ENCODE peak calls at places on chromosome 16, in nine cellular contexts. K is GM19239; G is stimulated activated CD4-positive, alpha-beta T cell treated with anti-CD3 and anti-CD28 coated beads, Interleukin-4, amount 100 ng/mL, for 48 hours; R is H9; Y is globus pallidus; Q is NCI-H460; B is activated CD8-positive, alpha-beta T cell treated with anti-CD3 and anti-CD28 coated beads, Interleukin-2, amount 10 ng/mL, durations not matched to agents 7 days and 5 days; D is stimulated activated CD8-positive, alpha-beta memory T cell treated with anti-CD3 and anti-CD28 coated beads, Interleukin-15, amount 100 ng/mL, for 24 hours; J is EH. V is an unnamed sample.
A peak's percentile ranks its signal among the peaks of the same experiment; 100 is the strongest.

GRCh38 chr16:81478876-81479496 is 34.4 kb downstream of the CMIP start:
- DNase-seq in R (no peak), D (no peak), Q (no peak), Y (peak; percentile 65), G (no peak), K (peak; percentile 62), J (no peak), B (no peak), V (no peak)

GRCh38 chr16:49513040-49513439 is 139.4 kb downstream of the C16orf78 start:
- DNase-seq in D (no peak), J (no peak), R (peak; percentile 64), K (peak; percentile 23), G (no peak), Y (no peak), Q (no peak), B (no peak), V (no peak)

GRCh38 chr16:85211247-85211910 is 99.1 kb upstream of the CIBAR2 start:
- DNase-seq in B (no peak), J (peak; percentile 92), G (no peak), R (no peak), Y (no peak), D (no peak), K (no peak), Q (no peak), V (no peak)

GRCh38 chr16:4904108-4904941 is 32.6 kb downstream of the PPL start:
- DNase-seq in K (no peak), Y (no peak), J (no peak), Q (no peak), D (no peak), B (no peak), G (no peak), R (no peak), V (no peak)

GRCh38 chr16:47927330-47927729 is 228.5 kb downstream of the ABCC12 start:
- DNase-seq in J (peak; percentile 13), R (no peak), Y (no peak), B (no peak), D (no peak), Q (no peak), G (no peak), K (no peak), V (no peak)

GRCh38 chr16:56912746-56913703 is 18.9 kb upstream of the HERPUD1 start:
- DNase-seq in D (no peak), J (peak; percentile 90), Y (no peak), Q (no peak), B (no peak), K (no peak), R (no peak), G (no peak), V (no peak)

GRCh38 chr16:17277981-17278381 is 192.8 kb downstream of the XYLT1 start:
- DNase-seq in K (no peak), J (no peak), Q (no peak), G (no peak), D (no peak), R (peak; percentile 67), Y (no peak), B (no peak), V (no peak)

GRCh38 chr16:57840833-57841232 is 38.5 kb upstream of the KIFC3 start:
- DNase-seq in K (no peak), R (no peak), D (no peak), G (no peak), J (no peak), Q (no peak), B (no peak), Y (no peak), V (no peak)

GRCh38 chr16:85712841-85713240 is 24.1 kb upstream of the GINS2 start:
- DNase-seq in J (no peak), B (no peak), G (no peak), Q (no peak), D (no peak), K (no peak), R (no peak), Y (no peak), V (no peak)

GRCh38 chr16:29940656-29941055 is 14.6 kb upstream of the KCTD13 start:
- DNase-seq in Y (no peak), G (no peak), B (no peak), R (no peak), D (no peak), K (no peak), J (no peak), Q (no peak), V (no peak)

GRCh38 chr16:62254847-62255246 is 218.6 kb upstream of the CDH8 start:
- DNase-seq in R (no peak), J (no peak), B (no peak), Q (no peak), Y (no peak), K (no peak), G (no peak), D (no peak), V (no peak)

GRCh38 chr16:1296688-1297412 is 12.6 kb upstream of the UBE2I start:
- DNase-seq in Y (no peak), K (no peak), J (peak; percentile 66), B (peak; percentile 24), R (no peak), D (no peak), Q (peak; percentile 13), G (no peak), V (no peak)

GRCh38 chr16:5042574-5043171 is 8.9 kb upstream of the NAGPA start:
- DNase-seq in Y (no peak), D (no peak), K (no peak), B (no peak), R (no peak), Q (peak; percentile 27), G (no peak), J (peak; percentile 49), V (no peak)

GRCh38 chr16:2151188-2152091 is 3.0 kb downstream of the RAB26 start:
- DNase-seq in K (no peak), D (no peak), Q (no peak), B (no peak), G (no peak), R (peak; percentile 77), Y (no peak), J (peak; percentile 9), V (no peak)

GRCh38 chr16:704552-705380 is 835 bp downstream of the FBXL16 start:
- DNase-seq in R (no peak), J (no peak), K (no peak), Y (no peak), D (no peak), B (no peak), Q (no peak), G (no peak), V (no peak)

GRCh38 chr16:28139530-28139929 is 72.2 kb downstream of the XPO6 start:
- DNase-seq in R (no peak), G (no peak), K (no peak), Y (no peak), B (peak; percentile 58), J (no peak), D (no peak), Q (no peak), V (no peak)

GRCh38 chr16:66387817-66388332 is 21.4 kb downstream of the CDH5 start:
- DNase-seq in Q (no peak), B (no peak), J (no peak), D (no peak), Y (no peak), K (no peak), R (no peak), G (no peak), V (no peak)

GRCh38 chr16:84842516-84843148 is 22.8 kb downstream of the CRISPLD2 start:
- DNase-seq in D (no peak), B (no peak), Y (no peak), G (no peak), J (no peak), R (no peak), K (no peak), Q (no peak), V (no peak)

GRCh38 chr16:84507011-84507982 is 2.8 kb upstream of the MEAK7 start:
- DNase-seq in B (peak; percentile 53), G (no peak), J (no peak), Q (no peak), Y (no peak), R (no peak), K (no peak), D (no peak), V (no peak)

GRCh38 chr16:48236286-48236685 is 7.8 kb upstream of the LONP2 start:
- DNase-seq in Q (no peak), D (no peak), G (no peak), K (no peak), R (no peak), J (no peak), Y (no peak), B (no peak), V (no peak)

GRCh38 chr16:549544-550263 is 10.5 kb upstream of the PRR35 start:
- DNase-seq in G (no peak), Y (no peak), D (no peak), Q (no peak), R (peak; percentile 72), B (no peak), J (no peak), K (no peak), V (no peak)

GRCh38 chr16:74450236-74450635 is 29.0 kb upstream of the CLEC18B start:
- DNase-seq in J (peak; percentile 21), D (no peak), Y (no peak), Q (no peak), R (no peak), G (no peak), K (no peak), B (no peak), V (no peak)

GRCh38 chr16:2779151-2779920 is 2.3 kb upstream of the ELOB start:
- DNase-seq in B (no peak), J (no peak), Q (no peak), Y (no peak), K (no peak), D (no peak), R (peak; percentile 33), G (no peak), V (no peak)

GRCh38 chr16:23519282-23519681 is 9.0 kb upstream of the GGA2 start:
- DNase-seq in D (no peak), R (no peak), Y (no peak), J (no peak), Q (no peak), B (no peak), G (no peak), K (no peak), V (no peak)

V was measured in naive thymus-derived CD8-positive, alpha-beta T cell.